ENCODE peak calls at places on chromosomes 1 and 21, in five cellular contexts. A is cardiac muscle cell, Z is retinal pigment epithelial cell, P is ovary, T is choroid plexus epithelial cell. X is an unnamed sample.

GRCh38 chr1:208538587-208538986 is 294.4 kb upstream of the PLXNA2 start:
- DNase-seq in Z (no peak), T (no peak), P (no peak), A (no peak), X (no peak)

GRCh38 chr1:32448773-32449456 is 16.0 kb upstream of the ZBTB8B start:
- DNase-seq in P (no peak), A (peak), T (peak), Z (no peak), X (no peak)

GRCh38 chr1:152072311-152072710 is 16.6 kb downstream of the TCHHL1 start:
- DNase-seq in Z (no peak), T (no peak), A (no peak), P (no peak), X (no peak)

GRCh38 chr1:153661111-153661708 is 2.7 kb downstream of the SNAPIN start:
- DNase-seq in P (no peak), Z (no peak), A (no peak), T (peak), X (peak)

GRCh38 chr21:44700101-44701022 is 3.4 kb downstream of the KRTAP10-12 start:
- DNase-seq in A (no peak), T (no peak), P (no peak), Z (no peak), X (no peak)

GRCh38 chr21:45417256-45417950 is 12.4 kb downstream of the COL18A1 start:
- DNase-seq in P (no peak), Z (no peak), T (no peak), A (no peak), X (peak)

GRCh38 chr1:208183977-208184901 is 59.9 kb downstream of the PLXNA2 start:
- DNase-seq in Z (no peak), P (peak), A (peak), T (peak), X (peak)

GRCh38 chr1:29687601-29688244 is 451.4 kb downstream of the PTPRU start:
- DNase-seq in Z (no peak), T (no peak), P (no peak), A (peak), X (peak)

GRCh38 chr1:110190282-110190929 is 19.7 kb upstream of the KCNC4 start:
- DNase-seq in A (no peak), Z (no peak), P (no peak), T (no peak), X (no peak)

GRCh38 chr21:38354231-38354630 is 97.4 kb downstream of the KCNJ15 start:
- DNase-seq in T (no peak), A (no peak), Z (no peak), P (no peak), X (no peak)

GRCh38 chr21:36166705-36167104 is 10.1 kb downstream of the DOP1B start:
- DNase-seq in T (no peak), Z (no peak), A (no peak), P (no peak), X (no peak)

GRCh38 chr1:201358596-201358995 is 18.9 kb downstream of the TNNT2 start:
- DNase-seq in P (no peak), T (no peak), A (peak), Z (no peak), X (peak)

GRCh38 chr1:165896277-165896676 is 68.9 kb downstream of the UCK2 start:
- DNase-seq in Z (no peak), T (peak), A (peak), P (no peak), X (peak)

DNA sequence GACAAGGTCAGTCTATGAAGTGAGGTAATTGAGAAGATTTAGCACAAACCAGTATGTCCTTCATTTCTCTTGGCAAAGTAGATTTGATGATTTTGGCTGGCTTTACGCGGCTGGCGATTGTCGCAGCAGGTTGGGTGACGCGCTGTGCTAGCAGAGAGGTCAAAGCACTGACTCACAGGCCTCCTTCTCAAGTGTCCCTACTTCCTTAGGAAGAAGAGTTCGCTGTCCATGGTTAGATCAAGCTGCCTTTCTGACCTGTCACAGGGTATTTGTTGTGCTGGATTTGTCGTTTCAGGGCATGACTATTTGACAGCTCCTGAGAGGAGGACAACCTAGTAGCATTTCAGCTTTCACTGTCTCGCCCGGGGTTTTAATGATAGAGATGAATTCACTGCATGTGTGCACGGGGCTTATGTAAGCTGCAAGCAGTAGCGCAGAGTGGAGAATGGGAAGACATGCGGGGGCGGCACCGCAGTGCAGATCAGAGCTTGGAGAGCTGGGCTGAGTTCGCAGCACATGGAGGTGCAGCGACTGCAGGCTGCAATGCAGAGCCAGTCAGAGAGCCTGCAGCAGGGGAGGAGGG is 32.8 kb downstream of the XCL1 start:
- DNase-seq in A (peak), P (peak), Z (peak), T (peak), X (peak)
- H3K4me3 ChIP-seq in A (no peak), P (no peak), Z (no peak), T (no peak), X (no peak)

DNA sequence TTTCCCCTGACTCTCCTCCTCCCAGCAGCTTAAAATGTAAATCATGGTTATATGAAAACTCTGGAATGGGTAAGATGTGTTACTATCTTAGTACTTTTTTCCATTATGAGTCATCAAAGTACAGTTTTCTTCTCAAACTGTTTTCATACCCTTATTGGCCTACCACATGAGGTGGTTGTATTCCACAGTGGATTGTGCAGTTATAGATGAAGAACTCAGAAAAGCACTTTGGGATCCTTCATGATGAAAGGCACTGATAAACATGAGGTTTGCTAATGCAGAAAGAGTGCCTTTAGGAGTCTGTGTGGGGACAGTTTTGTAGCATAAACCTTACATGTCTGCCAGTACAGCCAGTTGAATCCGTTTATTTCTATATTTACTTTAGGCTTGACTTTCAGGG is 32.0 kb upstream of the MYOCOS start:
- DNase-seq in P (no peak), Z (no peak), A (peak), T (peak), X (peak)
- TF ChIP-seq CTCF in P (no peak), Z (no peak), A (no peak), T (no peak), X (no peak)

GRCh38 chr21:16310191-16310590 is 580.4 kb downstream of the USP25 start:
- DNase-seq in T (peak), Z (no peak), A (no peak), P (no peak), X (peak)
- H3K4me3 ChIP-seq in T (no peak), Z (no peak), A (no peak), P (no peak), X (no peak)

GRCh38 chr1:18743233-18743632 is 112.6 kb downstream of the PAX7 start:
- DNase-seq in P (no peak), A (no peak), T (no peak), Z (no peak), X (no peak)
- TF ChIP-seq CTCF in P (no peak), A (no peak), T (no peak), Z (no peak), X (no peak)

DNA sequence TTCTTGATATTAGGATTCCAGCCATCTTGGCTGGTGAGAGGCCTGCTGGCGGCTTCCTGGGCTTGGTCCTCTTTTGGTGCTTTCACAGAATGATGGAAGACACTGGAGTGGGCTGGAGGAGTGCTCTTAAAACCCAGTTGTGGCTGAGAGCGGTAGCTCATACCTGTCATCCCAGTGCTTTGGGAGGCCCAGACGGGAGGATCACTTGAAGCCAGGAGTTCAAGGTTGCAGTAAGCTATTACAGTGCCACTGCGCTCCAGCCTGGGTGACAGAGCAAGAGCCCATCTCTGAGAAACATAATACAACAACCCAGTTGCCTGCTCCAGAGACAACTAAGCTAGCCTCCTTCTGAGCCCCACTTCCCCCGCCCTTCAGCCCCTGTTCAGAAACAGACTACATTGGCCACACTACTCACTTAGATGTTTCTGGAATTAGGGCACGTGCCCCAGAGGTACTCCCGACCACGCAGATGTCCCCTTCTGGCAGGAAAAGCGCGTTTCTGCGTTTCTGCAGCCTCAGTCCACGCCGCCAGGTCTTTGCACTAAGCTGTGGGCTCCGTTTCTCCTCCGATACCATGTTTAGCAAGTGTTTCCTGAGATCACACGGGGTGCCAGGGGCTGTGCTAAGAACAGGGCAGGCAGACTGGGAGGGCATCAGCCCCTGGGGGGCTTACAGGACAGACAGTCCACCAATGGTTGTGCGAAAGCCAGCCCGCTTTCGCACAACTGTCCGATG is 2.4 kb downstream of the PIK3CD start:
- DNase-seq in T (no peak), A (no peak), Z (no peak), P (no peak), X (no peak)
- H3K4me3 ChIP-seq in T (no peak), A (no peak), Z (no peak), P (no peak), X (no peak)

DNA sequence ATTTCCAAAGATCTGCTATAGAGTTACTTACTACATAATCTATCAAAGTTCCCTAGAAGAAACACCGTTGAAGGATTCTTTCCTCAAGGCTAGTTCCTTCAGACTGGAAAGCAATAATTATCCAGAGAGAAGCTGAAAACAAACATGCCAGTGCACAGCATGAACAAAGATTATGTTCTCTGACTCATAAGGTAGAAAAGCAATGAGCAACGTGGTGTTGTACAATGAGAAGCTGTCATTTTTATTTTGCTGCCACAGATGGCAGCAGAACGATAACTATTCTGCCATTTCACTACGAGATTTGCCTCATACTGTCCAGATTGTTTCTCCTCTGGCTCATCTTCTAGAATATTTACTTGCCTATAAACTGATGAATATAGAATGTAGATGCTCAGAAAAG is 10.7 kb downstream of the EXTL2 start:
- DNase-seq in Z (no peak), P (no peak), A (peak), T (peak), X (peak)
- TF ChIP-seq CTCF in Z (peak), P (no peak), A (no peak), T (peak), X (peak)

GRCh38 chr1:17553970-17554369 is 14.5 kb downstream of the ARHGEF10L start:
- DNase-seq in Z (peak), T (peak), A (peak), P (no peak), X (peak)

GRCh38 chr1:17551755-17552234 is 12.3 kb downstream of the ARHGEF10L start:
- DNase-seq in Z (no peak), T (peak), P (no peak), A (peak), X (peak)

GRCh38 chr1:17547271-17547670 is 7.8 kb downstream of the ARHGEF10L start:
- DNase-seq in P (no peak), Z (no peak), T (no peak), A (no peak), X (no peak)

GRCh38 chr1:17549384-17549783 is 9.9 kb downstream of the ARHGEF10L start:
- DNase-seq in P (no peak), T (no peak), Z (no peak), A (no peak), X (no peak)

GRCh38 chr1:17550684-17551584 is 11.4 kb downstream of the ARHGEF10L start:
- DNase-seq in Z (no peak), A (no peak), T (no peak), P (no peak), X (no peak)
- H3K4me3 ChIP-seq in Z (no peak), A (no peak), T (no peak), P (no peak), X (no peak)

GRCh38 chr1:203268901-203269653 is 36.2 kb upstream of the BTG2 start:
- DNase-seq in P (no peak), T (peak), A (peak), Z (peak), X (peak)

GRCh38 chr1:203271962-203272632 is 33.2 kb upstream of the BTG2 start:
- DNase-seq in Z (peak), P (peak), A (no peak), T (no peak), X (no peak)

GRCh38 chr1:203269654-203270020 is 35.7 kb upstream of the BTG2 start:
- DNase-seq in P (no peak), A (no peak), T (no peak), Z (no peak), X (no peak)

GRCh38 chr1:203271018-203271743 is 34.1 kb upstream of the BTG2 start:
- DNase-seq in P (peak), T (peak), A (peak), Z (peak), X (peak)

GRCh38 chr1:203270448-203270847 is 34.9 kb upstream of the BTG2 start:
- DNase-seq in P (no peak), T (no peak), A (no peak), Z (no peak), X (no peak)
- TF ChIP-seq CTCF in P (no peak), T (no peak), A (no peak), Z (no peak), X (no peak)

DNA sequence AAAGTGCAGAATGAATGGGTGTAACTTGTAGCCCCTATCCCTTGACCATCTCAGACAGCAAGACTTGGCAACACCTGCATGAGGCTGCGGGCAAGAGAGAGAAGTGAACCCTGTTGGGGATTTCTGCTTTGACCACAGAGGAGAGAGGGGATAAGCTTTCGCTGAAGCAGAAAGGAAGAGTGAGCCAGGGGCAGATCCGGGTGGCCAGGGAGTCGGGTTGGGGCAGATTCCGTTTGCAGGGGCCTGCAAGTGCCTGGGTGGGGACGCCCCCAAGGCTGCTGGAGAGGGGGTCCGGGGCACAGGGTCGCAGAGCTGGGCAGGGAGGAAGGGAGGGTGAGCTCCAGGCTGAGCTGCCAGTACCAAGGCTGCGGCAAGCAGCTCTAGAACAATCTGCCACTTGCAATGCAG is 25.3 kb upstream of the PIK3CD start:
- DNase-seq in P (no peak), Z (no peak), A (no peak), T (no peak), X (no peak)
- H3K4me3 ChIP-seq in P (no peak), Z (no peak), A (no peak), T (no peak), X (no peak)

GRCh38 chr1:52659851-52660596 is 27.1 kb downstream of the SHISAL2A start:
- DNase-seq in Z (no peak), P (no peak), A (no peak), T (no peak), X (no peak)

GRCh38 chr1:52657702-52658101 is 24.7 kb downstream of the SHISAL2A start:
- DNase-seq in T (no peak), P (no peak), Z (no peak), A (no peak), X (no peak)

GRCh38 chr1:52658795-52659194 is 25.8 kb downstream of the SHISAL2A start:
- DNase-seq in P (no peak), Z (no peak), T (no peak), A (no peak), X (no peak)

GRCh38 chr1:52660807-52661206 is 27.8 kb downstream of the SHISAL2A start:
- DNase-seq in A (no peak), Z (no peak), T (no peak), P (no peak), X (no peak)

GRCh38 chr1:52659356-52659755 is 26.4 kb downstream of the SHISAL2A start:
- DNase-seq in P (no peak), Z (no peak), T (no peak), A (no peak), X (no peak)
- TF ChIP-seq CTCF in P (no peak), Z (no peak), T (no peak), A (no peak), X (no peak)